ENCODE peak calls at places on chromosome 17, in six cellular contexts. U, O, B, H, C and W are unnamed samples.

GRCh38 chr17:67573987-67574657 is 143.6 kb upstream of the NOL11 start:
- ATAC-seq in H (no peak), C (no peak), O (no peak), U (no peak), B (no peak), W (peak; percentile 42)

GRCh38 chr17:70422862-70423261 is 253.5 kb downstream of the KCNJ2 start:
- ATAC-seq in U (no peak), O (no peak), B (no peak), H (no peak), C (no peak), W (no peak)

GRCh38 chr17:78555741-78556401 is 21.3 kb downstream of the DNAH17 start:
- ATAC-seq in C (no peak), B (no peak), O (no peak), U (no peak), H (no peak), W (no peak)

GRCh38 chr17:35847006-35847405 is 21.7 kb downstream of the HEATR9 start:
- ATAC-seq in C (no peak), H (no peak), U (no peak), B (no peak), O (no peak), W (no peak)

GRCh38 chr17:31586946-31587345 is 195.5 kb downstream of the RAB11FIP4 start:
- ATAC-seq in O (no peak), B (no peak), U (no peak), C (no peak), H (no peak), W (no peak)

GRCh38 chr17:35002876-35003551 is 22.7 kb downstream of the LIG3 start:
- ATAC-seq in O (no peak), C (peak; percentile 80), U (no peak), H (no peak), B (no peak), W (no peak)

GRCh38 chr17:1762233-1762905 is 509 bp downstream of the SERPINF1 start:
- ATAC-seq in U (no peak), H (peak; percentile 72), B (peak; percentile 67), O (no peak), C (peak; percentile 62), W (peak; percentile 47)

GRCh38 chr17:80846932-80847331 is 144.7 kb upstream of the CHMP6 start:
- ATAC-seq in C (no peak), B (no peak), H (no peak), U (no peak), O (peak; percentile 29), W (no peak)

GRCh38 chr17:8421571-8421970 is 14.1 kb upstream of the NDEL1 start:
- ATAC-seq in O (no peak), B (no peak), C (no peak), U (no peak), H (no peak), W (no peak)

GRCh38 chr17:4607261-4607731 is 23.0 kb downstream of the SMTNL2 start:
- ATAC-seq in H (no peak), B (no peak), O (no peak), U (no peak), C (peak; percentile 57), W (no peak)

GRCh38 chr17:57471941-57472368 is 215.6 kb downstream of the MSI2 start:
- ATAC-seq in C (no peak), O (no peak), H (no peak), U (no peak), B (no peak), W (no peak)

GRCh38 chr17:50209472-50210248 is 8.2 kb upstream of the COL1A1 start:
- ATAC-seq in B (peak; percentile 79), U (no peak), H (peak; percentile 20), O (no peak), C (peak; percentile 95), W (no peak)

GRCh38 chr17:8417806-8418205 is 17.9 kb upstream of the NDEL1 start:
- ATAC-seq in B (peak; percentile 52), U (no peak), C (no peak), H (no peak), O (no peak), W (no peak)

GRCh38 chr17:49438885-49439284 is 24.2 kb upstream of the PHB1 start:
- ATAC-seq in O (no peak), C (no peak), U (no peak), H (no peak), B (no peak), W (peak; percentile 81)

GRCh38 chr17:2191227-2191626 is 112.4 kb downstream of the SMG6 start:
- ATAC-seq in U (no peak), H (no peak), C (peak; percentile 10), O (no peak), B (no peak), W (no peak)

GRCh38 chr17:8997994-8998628 is 23.2 kb upstream of the NTN1 start:
- ATAC-seq in U (peak; percentile 81), H (peak; percentile 81), B (peak; percentile 63), O (peak; percentile 57), C (no peak), W (peak; percentile 77)

GRCh38 chr17:37713028-37713431 is 31.8 kb downstream of the HNF1B start:
- ATAC-seq in H (no peak), O (no peak), B (no peak), U (no peak), C (no peak), W (no peak)

GRCh38 chr17:76388966-76389888 is 4.8 kb downstream of the SPHK1 start:
- ATAC-seq in B (no peak), H (no peak), O (no peak), C (no peak), U (no peak), W (no peak)

GRCh38 chr17:76781056-76781982 is 43.4 kb downstream of the MFSD11 start:
- ATAC-seq in C (no peak), B (no peak), H (peak; percentile 55), O (no peak), U (no peak), W (no peak)

GRCh38 chr17:73744411-73744810 is 100.2 kb upstream of the SDK2 start:
- ATAC-seq in C (no peak), U (no peak), H (no peak), B (no peak), O (no peak), W (no peak)

GRCh38 chr17:59425085-59425901 is 93.8 kb downstream of the YPEL2 start:
- ATAC-seq in C (peak; percentile 68), U (no peak), H (no peak), O (no peak), B (peak; percentile 55), W (no peak)